ENCODE peak calls at places on chromosomes 16 and 17, in eight cellular contexts. S is cardiac muscle cell, G is iPS DF 6.9, U is sigmoid colon, B is K562, P is esophagus squamous epithelium, X is breast epithelium, V is WERI-Rb-1. W is an unnamed sample.

GRCh38 chr16:69465083-69465721 is 40.8 kb downstream of the CYB5B start:
- DNase-seq in S (no peak), G (no peak), U (no peak), B (no peak), P (no peak), X (no peak), V (no peak), W (no peak)

GRCh38 chr17:28147026-28147425 is 104.5 kb downstream of the NLK start:
- DNase-seq in S (no peak), G (no peak), U (no peak), B (no peak), P (no peak), X (no peak), V (no peak), W (no peak)

GRCh38 chr17:77155125-77155524 is 14.4 kb downstream of the SEC14L1 start:
- DNase-seq in S (no peak), G (no peak), U (no peak), B (no peak), P (no peak), X (no peak), V (peak; percentile 54), W (no peak)

GRCh38 chr17:50361561-50362480 is 11.2 kb downstream of the MRPL27 start:
- DNase-seq in S (peak; percentile 84), G (peak; percentile 73), U (peak; percentile 75), B (peak; percentile 86), P (no peak), X (no peak), V (peak; percentile 70), W (peak; percentile 89)

GRCh38 chr17:77893144-77894044 is 65.1 kb upstream of the TNRC6C start:
- DNase-seq in S (no peak), G (no peak), U (peak; percentile 48), B (no peak), P (no peak), X (no peak), V (no peak), W (no peak)

GRCh38 chr16:62041401-62041800 is 5.2 kb upstream of the CDH8 start:
- DNase-seq in S (peak; percentile 3), G (no peak), U (no peak), B (no peak), P (no peak), X (no peak), V (no peak), W (peak; percentile 30)

GRCh38 chr17:76268015-76268749 is 3.0 kb downstream of the UBALD2 start:
- DNase-seq in S (peak; percentile 93), G (no peak), U (peak; percentile 93), B (peak; percentile 66), P (no peak), X (peak; percentile 84), V (no peak), W (peak; percentile 72)

GRCh38 chr16:73126453-73126853 is 78.5 kb upstream of the ZFHX3 start:
- DNase-seq in S (peak; percentile 98), G (no peak), U (peak; percentile 80), B (no peak), P (no peak), X (peak; percentile 39), V (no peak), W (no peak)

GRCh38 chr16:8632675-8633182 is 11.2 kb downstream of the METTL22 start:
- DNase-seq in S (no peak), G (no peak), U (peak; percentile 70), B (no peak), P (no peak), X (no peak), V (no peak), W (no peak)

GRCh38 chr17:81406117-81406953 is 11.1 kb downstream of the BAHCC1 start:
- DNase-seq in S (no peak), G (no peak), U (no peak), B (no peak), P (no peak), X (no peak), V (peak; percentile 74), W (no peak)

GRCh38 chr16:75198135-75198600 is 8.8 kb downstream of the CTRB2 start:
- DNase-seq in S (peak; percentile 80), G (no peak), U (no peak), B (no peak), P (no peak), X (no peak), V (no peak), W (peak; percentile 41)

GRCh38 chr16:2148714-2149629 is 547 bp downstream of the RAB26 start:
- DNase-seq in S (no peak), G (no peak), U (no peak), B (peak; percentile 65), P (no peak), X (no peak), V (no peak), W (peak; percentile 82)

GRCh38 chr16:3147046-3147756 is 12.4 kb downstream of the ZNF213 start:
- DNase-seq in S (no peak), G (no peak), U (no peak), B (no peak), P (no peak), X (no peak), V (no peak), W (peak; percentile 40)

GRCh38 chr17:45225051-45225700 is 3.5 kb downstream of the FMNL1 start:
- DNase-seq in S (no peak), G (no peak), U (no peak), B (no peak), P (no peak), X (no peak), V (no peak), W (peak; percentile 50)

GRCh38 chr17:73580311-73580710 is 63.9 kb downstream of the SDK2 start:
- DNase-seq in S (no peak), G (no peak), U (no peak), B (no peak), P (no peak), X (no peak), V (no peak), W (no peak)

GRCh38 chr17:40819528-40820125 is 2.8 kb downstream of the KRT10 start:
- DNase-seq in S (peak; percentile 27), G (no peak), U (no peak), B (no peak), P (no peak), X (no peak), V (no peak), W (peak; percentile 18)

GRCh38 chr17:5434984-5435383 is 4.0 kb downstream of the C1QBP start:
- DNase-seq in S (no peak), G (no peak), U (no peak), B (no peak), P (no peak), X (no peak), V (peak; percentile 19), W (no peak)

GRCh38 chr17:5424909-5425308 is 4.9 kb downstream of the RPAIN start:
- DNase-seq in S (no peak), G (no peak), U (no peak), B (no peak), P (no peak), X (no peak), V (no peak), W (no peak)

GRCh38 chr17:5425826-5426225 is 5.8 kb downstream of the RPAIN start:
- DNase-seq in S (no peak), G (no peak), U (no peak), B (no peak), P (no peak), X (no peak), V (no peak), W (no peak)

GRCh38 chr17:5431929-5432556 is 6.9 kb downstream of the C1QBP start:
- DNase-seq in S (no peak), G (no peak), U (no peak), B (no peak), P (no peak), X (no peak), V (no peak), W (no peak)

GRCh38 chr17:5430413-5430999 is 8.4 kb downstream of the C1QBP start:
- DNase-seq in S (no peak), G (no peak), U (no peak), B (no peak), P (no peak), X (no peak), V (no peak), W (no peak)
- H3K36me3 ChIP-seq in S (peaks cover 84% of the 10 kb centered on the region), G (peaks cover 50% of the 10 kb centered on the region), U (peaks cover 24% of the 10 kb centered on the region), B (peaks cover 81% of the 10 kb centered on the region), P (peaks cover 6% of the 10 kb centered on the region), X (peaks cover 6% of the 10 kb centered on the region), V (peaks cover 100% of the 10 kb centered on the region), W (peaks cover 56% of the 10 kb centered on the region)

GRCh38 chr17:8466466-8466865 is 30.8 kb downstream of the NDEL1 start:
- DNase-seq in S (peak; percentile 31), G (no peak), U (no peak), B (no peak), P (no peak), X (no peak), V (no peak), W (no peak)

GRCh38 chr17:8464941-8465340 is 29.3 kb downstream of the NDEL1 start:
- DNase-seq in S (no peak), G (no peak), U (no peak), B (no peak), P (no peak), X (no peak), V (no peak), W (no peak)

GRCh38 chr17:8462564-8462963 is 26.9 kb downstream of the NDEL1 start:
- DNase-seq in S (no peak), G (no peak), U (no peak), B (no peak), P (no peak), X (no peak), V (no peak), W (no peak)

GRCh38 chr17:8465381-8466158 is 29.9 kb downstream of the NDEL1 start:
- DNase-seq in S (no peak), G (no peak), U (no peak), B (no peak), P (no peak), X (no peak), V (no peak), W (no peak)

GRCh38 chr17:8463089-8463488 is 27.4 kb downstream of the NDEL1 start:
- DNase-seq in S (no peak), G (no peak), U (no peak), B (no peak), P (no peak), X (no peak), V (no peak), W (no peak)
- H3K36me3 ChIP-seq in S (peaks cover 45% of the 10 kb centered on the region), G (peaks cover 4% of the 10 kb centered on the region), U (peaks cover 20% of the 10 kb centered on the region), B (peaks cover 76% of the 10 kb centered on the region), P (peaks cover 19% of the 10 kb centered on the region), X (no peaks in the 10 kb centered on the region), V (peaks cover 34% of the 10 kb centered on the region), W (peaks cover 13% of the 10 kb centered on the region)

DNA sequence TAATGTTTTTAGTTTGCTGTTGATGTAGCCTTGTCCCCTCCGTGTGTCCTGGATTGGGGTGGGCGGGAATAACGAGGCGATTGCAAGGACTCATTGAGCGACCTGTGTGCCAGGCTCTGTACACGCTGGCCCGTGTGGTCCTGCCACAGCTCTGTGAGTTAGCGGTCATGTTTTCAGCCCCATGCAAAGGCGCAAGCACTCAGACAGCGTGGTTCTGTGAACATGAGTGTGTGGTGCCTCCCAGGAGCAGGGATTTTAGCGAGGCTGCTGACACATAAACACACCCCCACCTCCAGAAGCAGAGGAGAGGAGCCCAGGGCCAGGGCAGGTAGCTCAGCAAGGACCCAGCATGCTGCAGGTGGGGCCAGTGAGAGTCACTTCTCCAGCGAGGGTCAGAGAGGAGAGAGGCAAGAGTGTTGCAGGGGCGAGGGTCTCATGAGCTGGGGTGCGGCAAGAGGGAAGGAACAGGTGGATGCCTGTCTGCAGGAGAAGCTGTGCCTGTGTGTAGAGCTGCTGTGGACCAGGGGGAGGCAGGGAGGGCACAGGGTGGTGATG is 115.3 kb downstream of the OR1D5 start:
- DNase-seq in S (no peak), G (no peak), U (no peak), B (no peak), P (no peak), X (no peak), V (no peak), W (peak; percentile 40)
- H3K36me3 ChIP-seq in S (no peaks in the 10 kb centered on the region), G (no peaks in the 10 kb centered on the region), U (no peaks in the 10 kb centered on the region), B (no peaks in the 10 kb centered on the region), P (no peaks in the 10 kb centered on the region), X (no peaks in the 10 kb centered on the region), V (peaks cover 4% of the 10 kb centered on the region), W (no peaks in the 10 kb centered on the region)

GRCh38 chr17:882827-883585 is 96.6 kb downstream of the NXN start:
- DNase-seq in S (peak; percentile 63), G (no peak), U (peak; percentile 93), B (no peak), P (no peak), X (peak; percentile 81), V (no peak), W (no peak)
- H3K36me3 ChIP-seq in S (no peaks in the 10 kb centered on the region), G (no peaks in the 10 kb centered on the region), U (no peaks in the 10 kb centered on the region), B (no peaks in the 10 kb centered on the region), P (no peaks in the 10 kb centered on the region), X (no peaks in the 10 kb centered on the region), V (no peaks in the 10 kb centered on the region), W (no peaks in the 10 kb centered on the region)